ENCODE peak calls at places on chromosomes 7 and 10, in four cellular contexts. R is K562, M is Panc1, C is HepG2. U is an unnamed sample.

GRCh38 chr7:156334636-156335035 is 305.9 kb upstream of the RNF32 start:
- DNase-seq in R (no peak), M (peak), C (no peak), U (no peak)

GRCh38 chr7:15446280-15446679 is 115.5 kb downstream of the AGMO start:
- DNase-seq in R (no peak), M (no peak), C (no peak), U (no peak)

GRCh38 chr7:20598479-20599419 is 16.7 kb upstream of the ABCB5 start:
- DNase-seq in R (peak), M (peak), C (peak), U (peak)

GRCh38 chr10:124539935-124540641 is 78.5 kb downstream of the LHPP start:
- DNase-seq in R (peak), M (no peak), C (peak), U (no peak)

GRCh38 chr7:121001234-121001633 is 12.7 kb downstream of the CPED1 start:
- DNase-seq in R (no peak), M (no peak), C (no peak), U (no peak)

GRCh38 chr10:121324678-121325213 is 273.5 kb downstream of the FGFR2 start:
- DNase-seq in R (no peak), M (no peak), C (peak), U (peak)

GRCh38 chr10:122461367-122461728 is at the start of gene HTRA1:
- DNase-seq in R (no peak), M (no peak), C (no peak), U (no peak)

GRCh38 chr7:95794917-95795515 is 22.7 kb downstream of the DYNC1I1 start:
- DNase-seq in R (peak), M (no peak), C (peak), U (peak)

GRCh38 chr7:94357076-94357475 is 37.6 kb upstream of the COL1A2 start:
- DNase-seq in R (no peak), M (no peak), C (no peak), U (no peak)

GRCh38 chr10:61951144-61951483 is 49.6 kb downstream of the ARID5B start:
- DNase-seq in R (no peak), M (no peak), C (no peak), U (no peak)

GRCh38 chr10:3071405-3072198 is 4.3 kb downstream of the PFKP start:
- DNase-seq in R (no peak), M (peak), C (no peak), U (peak)

GRCh38 chr7:27176343-27176731 is 2.2 kb upstream of the HOXA10 start:
- DNase-seq in R (no peak), M (no peak), C (no peak), U (no peak)

GRCh38 chr10:112242769-112243168 is 40.4 kb upstream of the TECTB start:
- DNase-seq in R (no peak), M (no peak), C (no peak), U (no peak)

GRCh38 chr7:148442933-148443332 is 147.6 kb upstream of the C7orf33 start:
- DNase-seq in R (no peak), M (no peak), C (no peak), U (no peak)

GRCh38 chr7:83930262-83930661 is 264.3 kb downstream of the SEMA3A start:
- DNase-seq in R (no peak), M (no peak), C (no peak), U (no peak)

GRCh38 chr7:81402227-81402626 is 367.6 kb downstream of the HGF start:
- DNase-seq in R (no peak), M (no peak), C (no peak), U (no peak)

GRCh38 chr7:8232999-8233847 is 28.7 kb downstream of the ICA1 start:
- DNase-seq in R (peak), M (no peak), C (no peak), U (no peak)

GRCh38 chr10:124033887-124034218 is 59.5 kb downstream of the CHST15 start:
- DNase-seq in R (no peak), M (no peak), C (no peak), U (no peak)

GRCh38 chr7:106863216-106863997 is 1.7 kb upstream of the PIK3CG start:
- DNase-seq in R (peak), M (no peak), C (no peak), U (no peak)

GRCh38 chr10:76885815-76886214 is 751.8 kb downstream of the KCNMA1 start:
- DNase-seq in R (no peak), M (no peak), C (no peak), U (no peak)

GRCh38 chr10:120975072-120975910 is 124.1 kb downstream of the WDR11 start:
- DNase-seq in R (no peak), M (no peak), C (no peak), U (no peak)

GRCh38 chr10:101050206-101051069 is 11.4 kb upstream of the KAZALD1 start:
- DNase-seq in R (peak), M (no peak), C (peak), U (no peak)

GRCh38 chr10:62934258-62934657 is 118.1 kb upstream of the EGR2 start:
- DNase-seq in R (no peak), M (no peak), C (no peak), U (peak)

GRCh38 chr7:110612680-110613079 is 478.2 kb upstream of the LRRN3 start:
- DNase-seq in R (no peak), M (no peak), C (no peak), U (no peak)

GRCh38 chr10:31961675-31962074 is 33.0 kb upstream of the ARHGAP12 start:
- DNase-seq in R (no peak), M (no peak), C (no peak), U (no peak)

GRCh38 chr7:127943541-127944521 is 87.4 kb downstream of the LRRC4 start:
- DNase-seq in R (no peak), M (no peak), C (no peak), U (no peak)

GRCh38 chr7:25759281-25759680 is 392.7 kb upstream of the NFE2L3 start:
- DNase-seq in R (no peak), M (no peak), C (no peak), U (no peak)

GRCh38 chr7:50308301-50309129 is 4.0 kb downstream of the IKZF1 start:
- DNase-seq in R (peak), M (no peak), C (no peak), U (no peak)

GRCh38 chr7:94130716-94131115 is 126.6 kb upstream of the BET1 start:
- DNase-seq in R (no peak), M (no peak), C (no peak), U (no peak)

GRCh38 chr7:77281780-77282478 is 82.3 kb upstream of the FGL2 start:
- DNase-seq in R (no peak), M (no peak), C (no peak), U (no peak)

GRCh38 chr7:111092406-111093160 is 1.7 kb downstream of the LRRN3 start:
- DNase-seq in R (no peak), M (no peak), C (no peak), U (no peak)

GRCh38 chr7:106795171-106795876 is 69.8 kb upstream of the PIK3CG start:
- DNase-seq in R (no peak), M (no peak), C (no peak), U (no peak)

GRCh38 chr10:52313350-52314006 is 603 bp upstream of the DKK1 start:
- DNase-seq in R (no peak), M (no peak), C (peak), U (peak)

GRCh38 chr7:72069263-72069662 is 342.9 kb downstream of the CALN1 start:
- DNase-seq in R (no peak), M (no peak), C (no peak), U (no peak)

GRCh38 chr10:48648172-48648942 is 36.3 kb upstream of the WDFY4 start:
- DNase-seq in R (no peak), M (no peak), C (no peak), U (no peak)

GRCh38 chr7:31105256-31105950 is 53.3 kb downstream of the ADCYAP1R1 start:
- DNase-seq in R (no peak), M (no peak), C (no peak), U (no peak)
- TF ChIP-seq TCF7L2 in R (no peak), M (no peak), C (no peak), U (no peak)

DNA sequence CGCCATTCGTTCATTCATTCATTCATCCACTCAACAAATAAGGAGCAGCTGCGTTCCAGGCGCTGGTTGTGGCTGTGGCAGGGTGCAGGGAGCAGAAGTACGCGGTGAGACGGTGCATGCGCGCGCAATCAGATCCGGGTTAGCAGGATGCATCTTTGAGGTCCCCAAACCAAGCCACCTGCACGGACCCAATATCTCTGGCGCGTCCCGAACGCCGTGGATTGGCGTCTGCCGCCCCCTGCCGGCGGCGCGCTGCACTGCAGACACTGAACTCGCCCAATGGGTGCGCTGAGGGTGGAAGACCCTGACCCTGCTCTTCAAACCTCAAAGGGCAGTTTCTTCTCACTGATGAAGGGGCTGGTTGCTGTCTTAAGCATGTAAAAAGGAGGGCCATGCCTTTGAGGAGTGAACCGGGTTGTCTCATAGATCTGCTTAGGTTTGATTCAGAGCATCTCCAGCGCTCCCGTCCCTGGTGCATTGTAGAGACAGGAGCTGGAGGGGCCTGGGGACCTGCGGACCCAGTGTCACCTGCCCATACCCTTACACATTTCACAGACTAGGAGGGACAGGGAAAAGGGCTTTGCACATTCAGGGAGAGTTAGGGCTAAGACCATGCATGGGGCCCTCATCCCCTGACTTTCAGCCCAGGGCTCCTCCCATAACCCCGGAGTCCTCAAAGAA is 102.5 kb downstream of the RAMP3 start:
- DNase-seq in R (peak), M (peak), C (peak), U (peak)
- TF ChIP-seq TCF7L2 in R (no peak), M (no peak), C (no peak), U (no peak)

DNA sequence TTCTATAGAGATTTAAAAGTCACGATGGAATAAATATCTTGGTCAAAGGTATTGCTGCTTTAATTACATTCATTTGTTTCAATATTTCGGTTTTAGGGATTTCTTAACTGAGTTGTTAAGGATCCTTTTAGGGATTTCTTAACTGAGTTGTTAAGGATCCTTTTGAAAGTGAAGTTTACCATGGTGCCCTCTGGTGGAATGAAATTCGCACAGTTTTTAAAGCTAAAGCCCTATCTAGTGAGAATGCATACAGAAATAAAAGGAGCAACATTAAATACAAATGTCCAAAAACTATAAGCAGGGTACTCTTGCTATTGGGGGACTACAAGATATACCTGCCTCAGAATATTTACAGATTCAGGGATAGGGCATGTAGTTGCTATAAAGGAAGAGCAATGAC is 193.7 kb downstream of the RNLS start:
- DNase-seq in R (no peak), M (no peak), C (peak), U (no peak)
- TF ChIP-seq TCF7L2 in R (no peak), M (no peak), C (no peak), U (no peak)

DNA sequence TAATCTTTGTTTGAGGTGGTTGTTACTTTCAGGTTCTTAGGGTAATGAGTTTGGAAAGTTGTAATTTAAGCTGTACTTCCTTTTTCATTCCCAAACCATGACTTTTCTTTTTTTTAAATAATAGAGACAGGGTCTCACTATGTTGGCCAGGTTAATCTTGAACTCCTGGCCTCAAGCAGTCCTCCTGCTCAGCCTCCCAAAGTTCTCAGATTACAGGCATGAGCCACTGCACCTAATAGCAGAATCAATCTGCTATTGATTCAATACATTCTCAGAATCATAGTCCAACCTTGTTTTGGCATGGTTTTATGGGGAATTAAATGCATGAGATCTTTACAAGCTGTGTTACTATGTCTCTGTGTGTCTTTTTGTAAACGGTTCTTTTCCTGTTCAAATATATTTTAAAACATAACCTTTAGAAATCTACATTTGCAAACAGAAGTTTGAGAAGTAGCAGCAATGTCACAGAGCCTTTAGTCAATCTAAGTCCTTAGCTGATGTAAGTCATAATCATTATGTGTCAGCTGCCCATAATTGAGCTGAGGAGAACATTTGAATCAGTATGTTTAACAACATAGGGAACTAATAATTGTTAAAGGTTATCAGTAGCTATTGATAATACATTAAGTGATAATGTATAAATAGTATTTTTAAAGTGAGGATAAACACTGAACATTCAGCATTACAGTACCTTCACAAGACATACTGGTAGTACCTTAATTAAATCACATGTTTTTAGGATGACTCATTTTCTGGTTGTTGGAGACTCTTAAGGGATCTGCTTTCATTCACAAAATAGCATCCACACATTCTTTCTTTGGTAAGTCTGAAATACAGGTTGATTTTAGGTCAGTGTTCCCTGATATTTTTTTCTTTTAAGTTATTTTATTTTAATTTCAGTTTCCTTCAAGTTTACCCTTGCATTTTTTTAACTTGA is 8.8 kb downstream of the INPP5F start:
- DNase-seq in R (no peak), M (no peak), C (no peak), U (peak)
- TF ChIP-seq TCF7L2 in R (no peak), M (no peak), C (no peak), U (no peak)

GRCh38 chr7:18762189-18762588 is 266.6 kb downstream of the HDAC9 start:
- DNase-seq in R (no peak), M (no peak), C (no peak), U (no peak)
- TF ChIP-seq TCF7L2 in R (no peak), M (no peak), C (no peak), U (no peak)

DNA sequence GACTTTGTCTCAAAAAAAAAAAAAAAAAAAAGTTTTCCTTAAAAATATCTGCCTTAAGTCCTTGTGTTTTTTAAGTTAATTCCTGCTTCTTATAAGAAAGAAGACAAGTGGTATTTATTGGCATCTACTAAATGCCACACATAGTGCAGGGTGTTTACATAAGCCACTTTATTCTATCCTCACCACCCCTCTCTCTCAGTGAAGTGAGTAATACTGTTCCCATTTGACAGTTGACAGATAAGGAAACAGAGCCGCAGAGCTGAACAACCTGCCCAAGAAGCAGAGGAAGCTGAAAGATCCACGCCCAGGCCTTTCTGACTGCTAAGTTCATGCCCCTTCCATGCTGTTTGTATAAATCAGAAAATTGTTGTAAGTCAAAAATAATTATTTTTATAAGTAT is 54.1 kb downstream of the ABLIM1 start:
- DNase-seq in R (no peak), M (no peak), C (no peak), U (no peak)
- TF ChIP-seq TCF7L2 in R (no peak), M (no peak), C (no peak), U (no peak)

DNA sequence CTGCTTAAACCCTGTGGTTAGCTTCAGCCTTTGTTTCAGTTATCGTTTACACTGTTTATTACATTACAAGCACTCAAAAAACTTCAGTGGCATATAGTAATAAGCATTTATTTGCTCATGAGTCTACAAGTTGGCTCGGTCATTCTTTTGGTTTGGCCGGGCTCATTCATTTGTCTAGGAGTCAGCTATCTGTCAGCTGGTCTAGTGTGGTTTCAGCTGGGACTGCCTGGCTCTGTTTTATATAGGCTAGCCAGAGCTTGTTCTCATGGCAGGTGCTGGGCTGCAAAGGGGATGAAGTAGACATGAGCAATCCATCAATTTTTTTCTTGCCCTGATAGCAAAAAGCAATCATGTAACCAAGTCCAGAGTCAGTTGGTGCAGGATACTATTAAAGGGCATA is 103.6 kb downstream of the MKLN1 start:
- DNase-seq in R (no peak), M (no peak), C (no peak), U (no peak)
- TF ChIP-seq TCF7L2 in R (no peak), M (no peak), C (no peak), U (no peak)

DNA sequence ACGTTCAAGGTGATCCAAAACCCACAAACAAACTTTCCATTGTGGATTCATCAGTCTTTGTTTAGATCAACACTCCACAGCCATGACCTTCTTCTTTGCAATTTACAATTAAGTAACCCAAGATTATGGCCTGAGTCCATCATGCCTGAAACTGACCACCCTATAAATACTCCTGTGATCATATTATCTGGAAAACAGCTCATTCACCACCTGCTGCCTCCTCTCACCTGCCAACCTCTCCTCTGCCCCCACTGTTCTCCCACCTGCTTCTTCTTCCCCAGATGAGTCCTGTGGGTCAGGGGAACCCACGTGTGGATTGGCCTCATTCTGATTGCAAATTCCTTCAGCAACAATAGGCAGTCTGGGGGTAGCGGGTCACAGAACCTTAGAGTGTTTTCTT is 81.4 kb downstream of the ABLIM1 start:
- DNase-seq in R (no peak), M (no peak), C (no peak), U (no peak)
- TF ChIP-seq TCF7L2 in R (no peak), M (no peak), C (no peak), U (no peak)